ENCODE peak calls at places on chromosomes 11 and 22, in six cellular contexts. A is breast epithelium, U is HCT116, X is K562, H is prostate gland, L is endothelial cell of umbilical vein. C is an unnamed sample.

GRCh38 chr11:83265331-83265730 is 20.8 kb downstream of the CCDC90B start:
- DNase-seq in A (no peak), U (no peak), X (no peak), H (no peak), L (no peak), C (no peak)

GRCh38 chr11:2886191-2886894 is 768 bp upstream of the CDKN1C start:
- DNase-seq in A (no peak), U (no peak), X (no peak), H (no peak), L (peak), C (no peak)

GRCh38 chr11:36062796-36063380 is 119.0 kb downstream of the LDLRAD3 start:
- DNase-seq in A (no peak), U (no peak), X (no peak), H (no peak), L (peak), C (no peak)

GRCh38 chr11:2432628-2433071 is 11.7 kb downstream of the TRPM5 start:
- DNase-seq in A (no peak), U (no peak), X (no peak), H (no peak), L (no peak), C (no peak)

GRCh38 chr11:59281177-59281576 is 68.5 kb upstream of the MPEG1 start:
- DNase-seq in A (no peak), U (no peak), X (no peak), H (no peak), L (no peak), C (no peak)

GRCh38 chr11:40867991-40868685 is 591.3 kb downstream of the LRRC4C start:
- DNase-seq in A (no peak), U (no peak), X (no peak), H (no peak), L (no peak), C (no peak)

GRCh38 chr11:122727101-122727929 is 71.8 kb downstream of the UBASH3B start:
- DNase-seq in A (no peak), U (no peak), X (no peak), H (no peak), L (peak), C (no peak)

GRCh38 chr11:78224906-78225420 is 36.2 kb downstream of the USP35 start:
- DNase-seq in A (no peak), U (no peak), X (no peak), H (no peak), L (no peak), C (no peak)

GRCh38 chr11:68020575-68020974 is 9.9 kb upstream of the NDUFS8 start:
- DNase-seq in A (peak), U (no peak), X (no peak), H (no peak), L (peak), C (peak)

GRCh38 chr11:76793391-76793811 is 10.2 kb downstream of the TSKU start:
- DNase-seq in A (peak), U (no peak), X (no peak), H (no peak), L (no peak), C (no peak)

GRCh38 chr11:135075740-135076139 is 663.7 kb upstream of the B3GAT1 start:
- DNase-seq in A (peak), U (peak), X (no peak), H (no peak), L (peak), C (no peak)

GRCh38 chr22:49738566-49738965 is 89.1 kb downstream of the BRD1 start:
- DNase-seq in A (no peak), U (no peak), X (no peak), H (no peak), L (no peak), C (no peak)

GRCh38 chr11:67409781-67410368 is 5.6 kb upstream of the CARNS1 start:
- DNase-seq in A (no peak), U (peak), X (peak), H (no peak), L (no peak), C (no peak)

GRCh38 chr11:100574894-100575769 is 112.0 kb upstream of the ARHGAP42 start:
- DNase-seq in A (no peak), U (peak), X (no peak), H (no peak), L (peak), C (no peak)

GRCh38 chr11:132855516-132855915 is 676.8 kb downstream of the OPCML start:
- DNase-seq in A (no peak), U (no peak), X (no peak), H (no peak), L (no peak), C (no peak)

DNA sequence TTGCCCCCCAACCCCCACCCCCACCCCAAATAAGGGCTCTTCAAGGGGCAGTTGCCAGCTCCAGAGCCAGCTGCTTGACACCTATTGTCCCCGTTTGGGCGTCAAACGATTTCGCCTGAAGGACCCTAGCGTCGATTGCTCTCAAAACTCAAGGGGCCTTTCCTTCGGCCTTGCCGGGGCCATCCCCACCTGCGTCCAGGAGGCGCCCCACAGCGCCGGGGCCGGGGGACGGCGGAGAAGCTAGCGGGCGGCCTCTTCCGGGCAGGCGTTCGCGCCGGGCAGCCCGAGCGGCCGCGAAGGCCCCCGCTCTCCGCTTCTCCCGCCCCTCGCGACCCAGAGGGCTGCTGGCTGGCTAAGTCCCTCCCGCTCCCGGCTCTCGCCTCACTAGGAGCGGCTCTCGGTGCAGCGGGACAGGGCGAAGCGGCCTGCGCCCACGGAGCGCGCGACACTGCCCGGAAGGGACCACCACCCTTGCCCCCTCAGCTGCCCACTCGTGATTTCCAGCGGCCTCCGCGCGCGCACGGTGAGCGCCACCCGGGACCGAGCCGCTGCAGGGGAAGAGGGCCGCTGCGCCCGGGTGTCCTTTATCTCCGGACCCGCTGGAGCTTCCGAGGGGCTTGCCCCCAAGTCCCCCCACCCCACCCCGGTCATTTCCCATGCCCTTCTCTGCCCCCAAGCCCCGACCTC is at the start of gene CAPRIN1:
- DNase-seq in A (peak), U (peak), X (peak), H (peak), L (peak), C (peak)
- TF ChIP-seq POLR2A in A (no peak), U (peak), X (peak), H (peak), L (peak), C (peak)

GRCh38 chr22:30881361-30882180 is 87.0 kb downstream of the MORC2 start:
- DNase-seq in A (no peak), U (no peak), X (peak), H (no peak), L (no peak), C (no peak)
- TF ChIP-seq POLR2A in A (no peak), U (no peak), X (peak), H (no peak), L (no peak), C (no peak)

GRCh38 chr22:42440728-42441127 is 8.5 kb upstream of the NFAM1 start:
- DNase-seq in A (no peak), U (no peak), X (no peak), H (no peak), L (no peak), C (no peak)

GRCh38 chr22:42439021-42439420 is 6.8 kb upstream of the NFAM1 start:
- DNase-seq in A (no peak), U (no peak), X (no peak), H (no peak), L (no peak), C (no peak)

GRCh38 chr22:42437488-42438292 is 5.5 kb upstream of the NFAM1 start:
- DNase-seq in A (peak), U (peak), X (peak), H (no peak), L (peak), C (peak)

GRCh38 chr22:42438293-42438650 is 6.1 kb upstream of the NFAM1 start:
- DNase-seq in A (no peak), U (no peak), X (no peak), H (no peak), L (no peak), C (no peak)

DNA sequence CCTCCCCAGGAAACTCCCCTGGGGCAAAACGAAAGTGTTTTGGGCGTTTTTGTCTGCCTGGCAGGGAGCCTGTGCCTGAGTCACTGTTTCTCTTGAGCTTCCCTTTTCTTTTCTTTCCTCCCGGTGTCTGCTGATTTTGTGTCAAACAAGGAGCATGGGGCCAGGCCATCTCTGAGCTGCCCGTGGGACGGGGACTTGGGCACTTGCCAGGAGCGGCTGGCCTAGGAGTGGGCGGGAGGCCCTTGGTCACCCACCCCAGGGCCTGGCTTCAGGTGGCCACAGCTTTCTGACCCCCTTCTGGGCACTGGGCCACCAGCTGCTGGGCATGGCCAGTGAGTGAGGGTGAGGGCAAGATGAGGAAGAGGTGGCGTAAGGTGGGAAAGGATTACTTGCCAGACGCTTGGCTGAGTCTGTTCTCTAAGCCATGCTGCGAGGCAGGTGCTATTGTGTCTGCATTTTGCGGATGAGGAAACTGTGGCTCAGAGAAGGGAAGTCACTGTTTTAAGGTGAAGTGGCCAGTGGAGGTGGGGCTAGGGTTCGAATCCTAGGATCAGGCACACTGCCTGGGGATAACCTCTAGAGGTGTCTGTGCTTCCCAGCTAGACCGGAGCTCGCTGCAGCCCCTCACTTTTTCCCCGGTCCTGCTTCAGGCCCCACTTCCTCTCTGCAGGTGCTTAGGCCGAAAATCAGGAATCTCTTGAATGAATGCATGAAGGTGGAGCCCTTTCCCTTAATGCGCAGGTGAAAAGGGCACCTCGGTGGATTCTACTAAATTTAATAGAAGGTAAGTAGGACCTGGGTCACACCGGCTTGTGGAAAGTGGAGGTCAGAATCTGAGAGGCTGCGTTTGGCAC is 7.8 kb upstream of the NFAM1 start:
- DNase-seq in A (no peak), U (no peak), X (no peak), H (no peak), L (peak), C (peak)
- TF ChIP-seq POLR2A in A (no peak), U (no peak), X (no peak), H (no peak), L (no peak), C (no peak)

GRCh38 chr11:14643697-14644395 is at the start of gene PDE3B:
- DNase-seq in A (no peak), U (peak), X (peak), H (peak), L (peak), C (no peak)
- TF ChIP-seq POLR2A in A (no peak), U (peak), X (peak), H (peak), L (no peak), C (no peak)

GRCh38 chr11:64026575-64027213 is 9.0 kb upstream of the FLRT1 start:
- DNase-seq in A (no peak), U (no peak), X (no peak), H (no peak), L (no peak), C (no peak)
- TF ChIP-seq POLR2A in A (no peak), U (no peak), X (no peak), H (no peak), L (no peak), C (no peak)

GRCh38 chr22:23786261-23786710 is 480 bp upstream of the SMARCB1 start:
- DNase-seq in A (no peak), U (no peak), X (no peak), H (peak), L (no peak), C (no peak)

GRCh38 chr22:23787600-23787896 is 782 bp downstream of the SMARCB1 start:
- DNase-seq in A (no peak), U (no peak), X (no peak), H (no peak), L (no peak), C (no peak)

GRCh38 chr22:23787910-23788309 is 1.1 kb downstream of the SMARCB1 start:
- DNase-seq in A (no peak), U (no peak), X (no peak), H (no peak), L (no peak), C (no peak)

GRCh38 chr22:23789121-23789520 is 2.4 kb downstream of the SMARCB1 start:
- DNase-seq in A (no peak), U (no peak), X (no peak), H (no peak), L (no peak), C (no peak)

GRCh38 chr22:23786752-23787599 is at the start of gene SMARCB1:
- DNase-seq in A (peak), U (peak), X (peak), H (peak), L (peak), C (peak)
- TF ChIP-seq POLR2A in A (peak), U (peak), X (peak), H (peak), L (peak), C (peak)

DNA sequence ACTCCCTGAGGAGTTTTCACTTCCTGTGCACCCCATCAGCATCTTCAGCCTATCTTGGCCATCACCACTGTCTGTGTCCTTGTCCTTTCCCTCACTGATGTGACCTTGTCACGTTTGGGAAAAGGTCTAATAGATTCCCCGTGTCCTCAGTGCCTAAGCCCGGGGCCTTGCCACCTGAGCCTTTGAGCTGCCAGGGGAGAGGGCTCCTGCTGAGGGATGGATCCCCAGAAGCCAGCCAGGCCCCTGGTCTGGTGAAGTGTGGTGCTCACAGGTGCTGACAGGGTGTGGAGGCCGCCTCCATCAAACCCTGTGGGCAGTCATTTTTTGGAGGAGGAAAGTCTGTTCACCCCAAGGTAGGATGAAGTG is 47.2 kb downstream of the GAB4 start:
- DNase-seq in A (no peak), U (no peak), X (peak), H (no peak), L (no peak), C (no peak)
- TF ChIP-seq POLR2A in A (no peak), U (no peak), X (no peak), H (no peak), L (no peak), C (no peak)

DNA sequence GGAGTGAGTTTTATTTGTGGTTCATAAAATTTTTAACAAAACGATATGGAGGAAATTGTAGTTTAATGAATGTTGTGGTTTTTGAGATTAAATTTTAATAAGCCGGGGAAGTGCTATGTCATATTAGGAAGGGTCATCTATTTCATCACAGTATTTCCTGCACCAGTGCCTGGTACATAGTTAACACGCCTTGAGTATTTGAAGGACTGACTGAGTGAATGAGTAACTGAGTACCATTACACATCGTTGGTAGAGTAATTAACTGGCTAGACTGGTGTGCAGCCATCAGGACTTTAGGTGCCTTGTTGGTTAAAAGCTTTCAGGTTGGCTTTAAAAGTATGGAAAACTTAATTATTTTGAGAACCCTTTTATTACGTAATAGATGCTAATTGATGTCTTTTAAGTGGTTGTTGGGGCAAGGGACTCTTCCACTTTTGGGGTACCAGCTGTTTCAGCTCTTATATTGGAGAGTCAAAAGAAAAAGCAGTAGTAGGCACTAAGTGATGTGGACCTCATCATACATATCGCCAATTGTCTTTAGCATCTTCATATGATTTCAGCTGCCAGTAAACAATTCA is 101.8 kb downstream of the DDX10 start:
- DNase-seq in A (no peak), U (no peak), X (no peak), H (no peak), L (no peak), C (no peak)
- TF ChIP-seq POLR2A in A (no peak), U (no peak), X (no peak), H (no peak), L (no peak), C (no peak)

GRCh38 chr11:57410287-57410686 is 16.6 kb downstream of the SLC43A3 start:
- DNase-seq in A (no peak), U (no peak), X (no peak), H (no peak), L (no peak), C (no peak)
- TF ChIP-seq POLR2A in A (no peak), U (no peak), X (no peak), H (no peak), L (no peak), C (no peak)